ENCODE peak calls at places on chromosomes 7 and 10, in six cellular contexts. G is sigmoid colon, F is A549, I is adrenal gland, R is GM12891, T is heart left ventricle. U is an unnamed sample.

GRCh38 chr7:94529516-94529915 is 19.9 kb downstream of the CASD1 start:
- DNase-seq in G (no peak), F (no peak), I (no peak), R (no peak), T (no peak), U (no peak)

GRCh38 chr7:26182283-26182682 is 18.3 kb downstream of the HNRNPA2B1 start:
- DNase-seq in G (no peak), F (no peak), I (peak), R (no peak), T (no peak), U (no peak)

GRCh38 chr7:5282464-5283316 is at the start of gene SLC29A4:
- DNase-seq in G (no peak), F (peak), I (peak), R (no peak), T (peak), U (peak)

GRCh38 chr7:151008511-151009323 is 15.6 kb downstream of the ATG9B start:
- DNase-seq in G (no peak), F (peak), I (peak), R (no peak), T (peak), U (peak)

GRCh38 chr7:120272261-120272895 is 597 bp upstream of the KCND2 start:
- DNase-seq in G (no peak), F (peak), I (peak), R (peak), T (no peak), U (no peak)

GRCh38 chr7:29299986-29300609 is 105.5 kb downstream of the CHN2 start:
- DNase-seq in G (no peak), F (no peak), I (no peak), R (no peak), T (no peak), U (no peak)

GRCh38 chr10:32379950-32380547 is 33.1 kb upstream of the EPC1 start:
- DNase-seq in G (no peak), F (no peak), I (no peak), R (no peak), T (no peak), U (no peak)

GRCh38 chr10:71068811-71069411 is 143.5 kb upstream of the UNC5B start:
- DNase-seq in G (no peak), F (peak), I (no peak), R (no peak), T (peak), U (no peak)

GRCh38 chr10:61798711-61799110 is 102.8 kb upstream of the ARID5B start:
- DNase-seq in G (no peak), F (no peak), I (no peak), R (no peak), T (no peak), U (no peak)

GRCh38 chr7:152869041-152869676 is 109.6 kb downstream of the ACTR3B start:
- DNase-seq in G (no peak), F (no peak), I (no peak), R (no peak), T (no peak), U (no peak)

GRCh38 chr7:74032191-74032490 is 4.2 kb downstream of the ELN start:
- DNase-seq in G (peak), F (no peak), I (peak), R (no peak), T (peak), U (no peak)

GRCh38 chr10:18879284-18879683 is 169.3 kb upstream of the MALRD1 start:
- DNase-seq in G (no peak), F (no peak), I (no peak), R (no peak), T (no peak), U (no peak)

GRCh38 chr7:9955138-9955537 is 1018.5 kb upstream of the PHF14 start:
- DNase-seq in G (no peak), F (no peak), I (no peak), R (no peak), T (no peak), U (no peak)

GRCh38 chr7:117750612-117751563 is 122.4 kb downstream of the CTTNBP2 start:
- DNase-seq in G (no peak), F (peak), I (no peak), R (no peak), T (no peak), U (no peak)

GRCh38 chr10:70457759-70458305 is 16.4 kb upstream of the NODAL start:
- DNase-seq in G (no peak), F (no peak), I (no peak), R (no peak), T (no peak), U (no peak)

GRCh38 chr7:139696547-139696946 is 81.3 kb downstream of the HIPK2 start:
- DNase-seq in G (no peak), F (no peak), I (no peak), R (no peak), T (no peak), U (no peak)

GRCh38 chr10:2958659-2959058 is 108.7 kb upstream of the PFKP start:
- DNase-seq in G (no peak), F (no peak), I (no peak), R (no peak), T (no peak), U (no peak)

GRCh38 chr7:55928006-55928767 is 23.5 kb upstream of the MRPS17 start:
- DNase-seq in G (no peak), F (no peak), I (no peak), R (no peak), T (no peak), U (no peak)
- TF ChIP-seq POLR2A in G (no peak), F (no peak), I (no peak), R (peak), T (no peak), U (no peak)

DNA sequence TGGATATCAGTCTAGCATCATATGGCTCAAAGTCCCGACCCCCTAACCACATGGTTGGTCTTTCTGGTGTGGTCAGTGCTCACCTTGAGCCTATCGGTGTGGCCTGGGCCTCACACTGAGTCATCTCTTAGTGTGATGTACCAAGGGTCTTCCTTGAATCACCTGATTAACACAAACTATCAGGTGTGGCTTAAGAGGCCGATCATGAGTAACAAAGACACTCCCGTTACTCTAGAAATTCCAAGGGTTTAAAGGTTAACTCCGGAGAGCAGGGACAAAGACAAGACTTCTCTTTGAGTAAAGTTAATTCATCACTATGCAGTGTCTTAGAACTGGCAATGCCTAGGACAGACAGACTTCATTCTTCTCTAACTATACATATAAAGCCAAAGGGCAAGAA is 52.3 kb upstream of the ARMC3 start:
- DNase-seq in G (no peak), F (no peak), I (no peak), R (no peak), T (no peak), U (no peak)
- TF ChIP-seq POLR2A in G (no peak), F (no peak), I (no peak), R (no peak), T (no peak), U (no peak)

GRCh38 chr10:122449153-122449552 is 5.3 kb upstream of the ARMS2 start:
- DNase-seq in G (no peak), F (no peak), I (no peak), R (no peak), T (no peak), U (no peak)

GRCh38 chr10:122448600-122448999 is 5.9 kb upstream of the ARMS2 start:
- DNase-seq in G (no peak), F (no peak), I (no peak), R (no peak), T (no peak), U (no peak)

GRCh38 chr10:122445904-122446303 is 8.5 kb upstream of the ARMS2 start:
- DNase-seq in G (no peak), F (no peak), I (no peak), R (no peak), T (no peak), U (no peak)

GRCh38 chr10:122445469-122445868 is 9.0 kb upstream of the ARMS2 start:
- DNase-seq in G (no peak), F (no peak), I (no peak), R (no peak), T (no peak), U (no peak)

GRCh38 chr10:122446668-122447410 is 7.6 kb upstream of the ARMS2 start:
- DNase-seq in G (no peak), F (peak), I (no peak), R (no peak), T (no peak), U (no peak)
- TF ChIP-seq POLR2A in G (no peak), F (no peak), I (no peak), R (no peak), T (no peak), U (no peak)

DNA sequence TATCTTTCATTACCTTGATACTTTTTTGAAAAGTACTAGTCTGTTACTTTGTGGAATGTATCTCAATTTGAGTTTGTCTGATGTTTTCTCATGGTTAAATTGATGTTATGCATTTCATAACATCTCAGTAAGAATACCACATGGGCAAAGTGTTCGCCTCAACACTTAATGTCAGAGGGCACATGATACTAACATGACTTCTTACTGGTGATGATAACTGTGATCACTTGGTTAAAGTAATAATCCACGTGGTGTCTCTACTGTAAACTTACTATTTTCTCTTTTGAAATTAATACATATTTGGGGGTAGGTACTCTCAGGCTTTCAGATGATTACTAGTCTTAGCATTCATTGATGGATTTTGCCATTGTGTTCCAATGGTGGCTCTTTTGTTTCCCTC is 2.2 kb downstream of the SDHAF3 start:
- DNase-seq in G (no peak), F (no peak), I (no peak), R (no peak), T (no peak), U (no peak)
- TF ChIP-seq POLR2A in G (no peak), F (no peak), I (no peak), R (no peak), T (no peak), U (no peak)